ENCODE peak calls at places on chromosome 6, in eight cellular contexts. R, T, D, F, U, J, Y and E are unnamed samples.

GRCh38 chr6:1789092-1789491 is 179.4 kb downstream of the FOXC1 start:
- DNase-seq in Y (no peak), F (no peak), R (no peak), U (no peak), J (no peak), T (no peak), D (peak; percentile 54), E (no peak)

GRCh38 chr6:37072526-37072925 is 67.1 kb downstream of the FGD2 start:
- DNase-seq in U (no peak), R (no peak), F (no peak), T (no peak), J (no peak), Y (peak; percentile 28), D (no peak), E (no peak)

GRCh38 chr6:135866445-135867143 is 15.1 kb downstream of the PDE7B start:
- DNase-seq in J (no peak), D (no peak), Y (no peak), F (no peak), R (no peak), T (no peak), U (no peak), E (no peak)

GRCh38 chr6:38182426-38182825 is 362.9 kb downstream of the ZFAND3 start:
- DNase-seq in U (no peak), Y (no peak), T (no peak), R (no peak), F (no peak), D (no peak), J (no peak), E (no peak)

GRCh38 chr6:21953831-21954801 is 342.7 kb downstream of the PRL start:
- DNase-seq in R (no peak), D (peak; percentile 99), T (no peak), Y (no peak), F (no peak), U (no peak), J (no peak), E (no peak)

GRCh38 chr6:16533721-16534136 is 227.5 kb downstream of the ATXN1 start:
- DNase-seq in R (no peak), Y (no peak), U (no peak), T (no peak), F (no peak), D (no peak), J (no peak), E (no peak)

GRCh38 chr6:111626446-111626845 is 20.8 kb upstream of the TRAF3IP2 start:
- DNase-seq in U (no peak), R (no peak), T (no peak), Y (no peak), J (no peak), F (no peak), D (no peak), E (no peak)

GRCh38 chr6:170048615-170049256 is 242.1 kb downstream of the DLL1 start:
- DNase-seq in D (no peak), T (peak; percentile 15), U (no peak), Y (no peak), F (no peak), R (no peak), J (no peak), E (no peak)

GRCh38 chr6:133609404-133610270 is 279.3 kb upstream of the TCF21 start:
- DNase-seq in F (no peak), U (peak; percentile 64), D (peak; percentile 81), T (peak; percentile 99), Y (no peak), R (no peak), J (no peak), E (no peak)

GRCh38 chr6:40695114-40695513 is 108.0 kb upstream of the LRFN2 start:
- DNase-seq in U (no peak), T (no peak), J (no peak), R (no peak), Y (peak; percentile 69), D (no peak), F (no peak), E (no peak)

GRCh38 chr6:40671338-40672050 is 84.3 kb upstream of the LRFN2 start:
- DNase-seq in U (no peak), T (no peak), R (no peak), D (peak; percentile 49), F (no peak), J (no peak), Y (no peak), E (no peak)

GRCh38 chr6:15955484-15955883 is 173.4 kb upstream of the MYLIP start:
- DNase-seq in F (no peak), U (no peak), D (no peak), J (no peak), Y (no peak), T (no peak), R (no peak), E (no peak)

GRCh38 chr6:75563032-75563431 is 38.6 kb upstream of the SENP6 start:
- DNase-seq in D (peak; percentile 68), J (no peak), T (no peak), Y (peak; percentile 60), R (no peak), U (no peak), F (no peak), E (no peak)

GRCh38 chr6:160084198-160084776 is 37.3 kb upstream of the SLC22A1 start:
- DNase-seq in D (no peak), R (no peak), T (no peak), Y (no peak), U (no peak), J (no peak), F (no peak), E (no peak)